ENCODE peak calls at places on chromosome 5, in six cellular contexts. H, W, T, C, A and X are unnamed samples.

GRCh38 chr5:108028411-108028810 is 353.5 kb downstream of the FBXL17 start:
- DNase-seq in T (no peak), C (no peak), W (no peak), A (no peak), H (no peak), X (no peak)

GRCh38 chr5:234450-234849 is 16.3 kb downstream of the SDHA start:
- DNase-seq in C (no peak), W (no peak), H (no peak), A (no peak), T (no peak), X (no peak)

GRCh38 chr5:138177936-138178515 is 404 bp downstream of the BRD8 start:
- DNase-seq in A (peak; percentile 56), C (no peak), W (no peak), H (no peak), T (peak; percentile 23), X (no peak)

GRCh38 chr5:164188733-164189148 is 683.3 kb downstream of the MAT2B start:
- DNase-seq in H (no peak), A (peak; percentile 9), T (peak; percentile 65), C (no peak), W (no peak), X (no peak)

GRCh38 chr5:179801304-179802206 is 5.1 kb downstream of the MGAT4B start:
- DNase-seq in T (peak; percentile 40), A (peak; percentile 51), H (peak; percentile 86), C (no peak), W (peak; percentile 89), X (peak; percentile 82)

GRCh38 chr5:39256472-39256871 is 37.1 kb upstream of the FYB1 start:
- DNase-seq in T (no peak), H (no peak), W (no peak), A (no peak), C (peak; percentile 56), X (no peak)

GRCh38 chr5:64884541-64884940 is 115.8 kb downstream of the CWC27 start:
- DNase-seq in H (no peak), A (no peak), W (no peak), C (no peak), T (no peak), X (no peak)

GRCh38 chr5:14869286-14870164 is 2.1 kb downstream of the ANKH start:
- DNase-seq in A (no peak), C (no peak), T (no peak), H (no peak), W (no peak), X (no peak)

GRCh38 chr5:37435261-37435660 is 56.1 kb downstream of the WDR70 start:
- DNase-seq in C (no peak), A (no peak), H (no peak), W (no peak), T (peak; percentile 55), X (no peak)

DNA sequence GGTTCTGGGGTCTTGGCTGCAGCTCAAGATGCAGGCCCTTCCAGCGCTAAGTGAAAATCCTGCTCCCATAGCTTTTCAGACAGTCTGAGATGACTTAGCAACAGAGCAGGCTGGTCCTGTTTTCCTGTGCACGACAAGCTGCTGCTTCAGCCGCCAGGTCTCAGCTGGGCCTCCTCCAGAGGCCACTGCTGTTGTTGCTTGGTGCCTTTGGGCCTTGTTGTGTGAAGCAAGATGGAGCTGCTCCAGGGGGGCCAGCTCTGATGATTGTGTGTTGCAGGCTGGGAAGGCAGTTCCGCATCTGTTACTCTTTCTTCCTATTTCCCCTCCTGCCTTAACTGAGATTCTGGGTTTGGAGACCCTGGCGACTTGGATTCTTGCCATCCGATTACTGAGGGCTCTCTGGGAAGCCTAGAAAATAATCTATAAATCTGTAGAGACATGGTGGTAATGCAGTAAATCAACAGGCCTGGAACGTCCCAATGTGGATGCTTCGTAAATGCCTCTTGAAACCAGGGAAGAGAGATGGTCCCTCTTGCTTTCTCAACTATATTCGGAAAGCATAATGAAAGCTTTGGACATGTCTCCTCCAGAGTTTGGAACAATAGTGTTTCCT is 3.2 kb downstream of the MAP1B start:
- DNase-seq in A (peak; percentile 12), H (no peak), C (no peak), T (no peak), W (no peak), X (no peak)
- TF ChIP-seq POLR2AphosphoS5 in A (no peak), H (no peak), C (no peak), T (no peak), W (no peak), X (no peak)

DNA sequence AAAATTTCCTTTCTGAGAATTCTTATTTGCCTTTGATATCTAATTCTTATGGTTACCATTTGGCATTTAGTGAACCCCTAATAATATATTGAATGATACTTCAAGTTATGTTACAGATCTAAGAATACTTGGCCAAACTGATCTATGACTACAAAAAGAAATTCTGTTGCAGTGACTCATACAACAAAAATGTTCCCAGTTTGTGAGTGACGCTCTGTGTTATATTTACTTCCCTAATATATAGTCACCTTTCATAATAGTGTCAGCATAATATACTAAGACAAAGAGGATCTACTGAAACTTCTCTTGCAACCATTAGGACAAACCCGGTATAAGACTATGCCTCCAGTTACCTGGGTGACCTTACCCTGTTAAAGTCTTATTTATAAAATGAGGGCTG is 216.9 kb upstream of the TLX3 start:
- DNase-seq in C (no peak), H (no peak), W (no peak), T (no peak), A (no peak), X (no peak)
- TF ChIP-seq TAF1 in C (no peak), H (no peak), W (no peak), T (no peak), A (no peak), X (no peak)

DNA sequence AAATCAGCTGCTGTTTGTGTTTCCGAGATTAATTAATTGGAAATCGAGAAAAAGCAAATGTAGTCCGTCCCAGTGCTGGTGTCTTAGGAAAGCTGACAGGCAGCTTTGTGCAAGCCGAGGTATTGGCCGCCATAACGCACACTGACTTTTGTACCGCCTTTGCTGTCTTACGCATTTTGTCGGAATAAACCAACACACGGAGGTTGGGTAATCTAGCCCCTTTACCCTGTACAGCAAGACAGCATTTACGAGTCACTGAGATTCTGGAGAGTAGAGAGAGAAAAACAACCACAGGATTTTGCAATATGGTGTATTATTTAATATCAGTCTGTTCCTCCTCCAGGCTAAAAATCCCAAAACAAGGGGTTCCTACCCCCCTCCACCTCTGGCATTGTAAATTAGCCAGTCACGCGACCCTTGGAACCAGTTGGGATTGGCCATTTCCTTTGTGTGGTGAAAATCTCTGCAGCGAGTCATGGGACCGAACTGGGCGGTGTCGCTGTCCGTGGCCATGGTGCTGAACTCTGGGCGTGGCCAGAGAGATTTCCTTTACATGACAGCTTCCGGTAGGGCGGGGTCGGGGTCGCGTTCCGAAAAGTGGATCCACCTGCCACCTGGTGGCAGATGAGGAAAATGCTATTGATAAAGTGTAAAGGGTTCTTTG is 10.3 kb upstream of the PCDHB1 start:
- DNase-seq in C (no peak), T (peak; percentile 69), H (peak; percentile 48), A (peak; percentile 72), W (peak; percentile 99), X (peak; percentile 13)
- TF ChIP-seq POLR2A in C (no peak), T (no peak), H (no peak), A (no peak), W (peak; percentile 94), X (no peak)

GRCh38 chr5:151224372-151224771 is 480 bp upstream of the CCDC69 start:
- DNase-seq in H (no peak), W (no peak), C (no peak), A (no peak), T (no peak), X (no peak)

GRCh38 chr5:151222054-151222768 is 1.7 kb downstream of the CCDC69 start:
- DNase-seq in C (no peak), W (no peak), T (no peak), H (no peak), A (no peak), X (no peak)

GRCh38 chr5:151223447-151224264 is at the start of gene CCDC69:
- DNase-seq in C (no peak), W (peak; percentile 85), H (peak; percentile 75), T (peak; percentile 52), A (peak; percentile 84), X (peak; percentile 82)

GRCh38 chr5:151221574-151221973 is 2.3 kb downstream of the CCDC69 start:
- DNase-seq in H (no peak), C (no peak), T (no peak), A (no peak), W (no peak), X (no peak)

DNA sequence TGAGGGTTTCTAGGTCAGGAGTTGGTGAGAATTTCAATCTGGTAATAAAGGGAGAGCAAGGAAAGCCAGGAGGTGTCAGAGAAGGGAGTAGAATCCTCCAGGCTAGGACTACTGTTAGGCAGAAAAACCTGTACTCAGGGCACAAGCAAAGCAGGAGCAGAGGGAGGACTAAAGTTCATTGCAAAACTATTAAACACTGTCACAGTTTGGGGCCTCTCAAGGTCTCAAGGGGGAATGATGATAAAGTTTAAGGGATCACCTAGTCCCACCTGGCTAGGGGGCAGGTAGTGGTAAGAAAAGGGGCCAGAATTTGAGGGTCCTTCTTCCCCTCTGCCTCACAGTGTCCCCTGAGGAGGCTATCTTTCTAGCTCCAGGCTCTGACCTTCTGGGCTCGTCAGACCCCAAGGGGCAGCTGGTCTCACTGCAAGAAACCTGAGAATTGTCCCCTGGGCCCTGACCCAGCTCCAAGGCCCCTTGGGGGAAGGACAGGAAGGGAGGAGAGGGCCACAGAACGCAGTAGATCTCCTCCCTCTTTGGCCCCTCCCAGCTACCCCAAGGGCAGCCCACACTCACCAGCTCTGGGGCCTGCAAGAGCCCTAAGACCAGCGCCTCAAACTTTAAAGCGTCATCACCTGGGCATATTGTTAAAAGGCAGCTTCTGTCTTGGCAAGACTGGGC is 984 bp downstream of the CCDC69 start:
- DNase-seq in C (no peak), T (no peak), W (peak; percentile 60), H (peak; percentile 53), A (peak; percentile 68), X (peak; percentile 61)
- TF ChIP-seq POLR2AphosphoS5 in C (no peak), T (no peak), W (no peak), H (no peak), A (no peak), X (no peak)

DNA sequence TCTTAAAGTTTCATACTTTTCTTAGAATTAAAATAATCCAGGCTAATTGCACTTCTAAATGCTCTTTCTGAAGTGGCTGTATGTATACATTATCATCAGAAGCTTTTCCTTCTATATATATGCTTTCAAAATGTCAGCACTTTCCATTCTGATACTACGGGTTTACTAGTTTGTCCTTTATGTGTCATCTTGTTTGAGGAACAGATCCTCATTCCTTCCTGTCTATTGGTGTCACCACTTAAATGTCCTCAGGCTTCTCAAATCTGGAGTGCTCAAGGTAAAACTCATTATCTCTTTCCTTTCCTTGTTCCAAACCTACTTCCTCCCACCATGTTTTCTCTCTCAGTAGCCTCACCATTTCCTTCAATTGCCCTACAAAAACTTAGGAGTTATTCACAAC is 236.3 kb downstream of the CSNK1G3 start:
- DNase-seq in C (no peak), W (no peak), T (no peak), A (no peak), H (no peak), X (no peak)
- TF ChIP-seq TAF1 in C (no peak), W (no peak), T (no peak), A (no peak), H (no peak), X (no peak)

GRCh38 chr5:96662725-96663513 is 743 bp downstream of the CAST start:
- DNase-seq in T (peak; percentile 69), A (no peak), W (peak; percentile 95), C (peak; percentile 50), H (peak; percentile 82), X (peak; percentile 85)
- TF ChIP-seq POLR2A in T (peak; percentile 27), A (no peak), W (peak; percentile 56), C (peak; percentile 71), H (no peak), X (peak; percentile 59)

GRCh38 chr5:171595801-171596231 is 176.4 kb downstream of the FGF18 start:
- DNase-seq in A (no peak), W (no peak), T (peak; percentile 4), H (no peak), C (no peak), X (no peak)
- TF ChIP-seq POLR2AphosphoS5 in A (no peak), W (no peak), T (no peak), H (no peak), C (no peak), X (no peak)

GRCh38 chr5:173757279-173757678 is 130.9 kb upstream of the CPEB4 start:
- DNase-seq in A (no peak), W (no peak), H (no peak), T (no peak), C (no peak), X (no peak)
- TF ChIP-seq TAF1 in A (no peak), W (no peak), H (no peak), T (no peak), C (no peak), X (no peak)